ENCODE peak calls at places on chromosomes 11 and 22, in six cellular contexts. M is GM10248, F is HL-60, U is fibroblast of lung, E is glutamatergic neuron, Y is MCF 10A. A is an unnamed sample.

GRCh38 chr11:80495116-80495515 is 1054.3 kb upstream of the TENM4 start:
- DNase-seq in Y (peak), U (no peak), E (no peak), F (no peak), M (no peak), A (no peak)

GRCh38 chr22:24805790-24806662 is at the start of gene SGSM1:
- DNase-seq in Y (peak), M (peak), F (peak), E (peak), U (peak), A (no peak)

GRCh38 chr22:38718414-38718813 is 12.7 kb downstream of the GTPBP1 start:
- DNase-seq in E (peak), U (peak), F (no peak), M (no peak), Y (peak), A (peak)

GRCh38 chr22:50112151-50113118 is 22.6 kb downstream of the MOV10L1 start:
- DNase-seq in E (no peak), M (no peak), Y (no peak), U (peak), F (peak), A (no peak)

GRCh38 chr11:117205211-117205818 is 6.1 kb downstream of the TAGLN start:
- DNase-seq in M (no peak), Y (no peak), F (no peak), U (no peak), E (no peak), A (no peak)

GRCh38 chr11:66745356-66746235 is 16.6 kb upstream of the SPTBN2 start:
- DNase-seq in E (no peak), M (peak), F (no peak), U (no peak), Y (peak), A (no peak)

GRCh38 chr11:35270342-35270741 is 131.4 kb downstream of the CD44 start:
- DNase-seq in E (no peak), F (no peak), U (peak), Y (no peak), M (no peak), A (no peak)

GRCh38 chr11:121416909-121417567 is 35.1 kb upstream of the SORL1 start:
- DNase-seq in F (peak), U (peak), M (peak), E (no peak), Y (peak), A (peak)

GRCh38 chr11:9717040-9717357 is 53.1 kb downstream of the SWAP70 start:
- DNase-seq in Y (no peak), F (no peak), M (no peak), E (no peak), U (no peak), A (no peak)

GRCh38 chr11:10490398-10491232 is 35.6 kb downstream of the AMPD3 start:
- DNase-seq in U (peak), M (no peak), E (no peak), F (no peak), Y (peak), A (peak)

GRCh38 chr11:93984205-93984586 is 37.0 kb upstream of the HEPHL1 start:
- DNase-seq in M (no peak), E (no peak), Y (no peak), U (no peak), F (no peak), A (peak)

GRCh38 chr11:133787379-133788103 is 57.8 kb downstream of the SPATA19 start:
- DNase-seq in Y (no peak), M (no peak), F (no peak), U (no peak), E (peak), A (no peak)

GRCh38 chr11:65410936-65411680 is 11.5 kb upstream of the NEAT1 start:
- DNase-seq in Y (no peak), F (no peak), U (no peak), M (no peak), E (no peak), A (no peak)

GRCh38 chr11:48066881-48067800 is 86.8 kb downstream of the PTPRJ start:
- DNase-seq in E (no peak), Y (no peak), F (peak), U (no peak), M (no peak), A (no peak)

GRCh38 chr11:17526931-17527660 is 17.1 kb downstream of the USH1C start:
- DNase-seq in U (no peak), Y (no peak), E (no peak), F (no peak), M (no peak), A (no peak)

GRCh38 chr11:119990306-119991021 is 147.4 kb downstream of the TRIM29 start:
- DNase-seq in M (no peak), F (no peak), E (no peak), Y (no peak), U (peak), A (no peak)

GRCh38 chr22:25232301-25232700 is 12.9 kb downstream of the CRYBB2 start:
- DNase-seq in U (peak), E (no peak), Y (no peak), F (no peak), M (no peak), A (no peak)

DNA sequence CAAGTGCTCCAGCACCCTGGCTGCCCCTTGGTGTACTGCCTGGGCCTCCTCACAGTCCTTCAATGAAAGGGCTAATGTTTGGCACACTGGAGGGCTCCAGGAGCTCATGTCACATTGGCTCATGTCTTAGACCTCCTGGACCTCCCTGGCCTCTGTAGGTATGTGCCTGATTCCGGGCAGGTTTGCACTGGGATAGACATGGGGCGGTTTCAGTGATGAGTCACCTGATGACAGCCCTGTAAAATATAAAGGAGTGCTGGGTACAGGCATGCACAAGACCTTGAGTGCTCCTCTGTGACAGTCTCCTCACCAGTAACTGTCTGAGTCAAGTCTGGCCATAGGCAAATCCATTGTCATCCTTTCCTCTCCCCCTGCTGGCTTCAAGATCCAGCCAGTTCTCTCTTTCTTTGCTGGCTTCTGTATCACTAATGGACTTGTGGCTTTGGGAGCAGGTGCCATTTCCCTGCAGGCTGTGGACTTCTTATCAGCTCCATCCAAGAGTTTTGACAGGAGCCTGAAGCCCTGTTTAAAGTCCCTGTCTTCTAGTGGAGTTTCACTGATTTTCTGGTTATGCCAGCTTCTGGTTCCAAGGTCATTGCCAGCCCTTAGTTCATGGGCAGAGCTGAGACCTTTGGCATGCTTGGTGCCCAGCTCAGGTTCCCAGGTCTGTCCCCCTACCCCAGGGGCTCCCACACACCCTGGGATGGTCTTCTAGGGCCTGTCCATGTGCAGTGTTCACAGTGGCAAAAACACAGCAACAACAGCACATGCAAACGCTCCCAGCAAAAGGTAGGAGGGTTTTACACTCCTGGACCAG is 22.7 kb upstream of the P2RY2 start:
- DNase-seq in U (no peak), Y (peak), E (peak), F (no peak), M (peak), A (no peak)
- TF ChIP-seq CTCF in U (no peak), Y (no peak), E (no peak), F (no peak), M (no peak), A (no peak)

GRCh38 chr22:32828150-32828549 is 26.6 kb downstream of the TIMP3 start:
- DNase-seq in U (no peak), Y (no peak), M (no peak), F (no peak), E (no peak), A (no peak)
- TF ChIP-seq CTCF in U (peak), Y (no peak), M (no peak), F (no peak), E (no peak), A (peak)

DNA sequence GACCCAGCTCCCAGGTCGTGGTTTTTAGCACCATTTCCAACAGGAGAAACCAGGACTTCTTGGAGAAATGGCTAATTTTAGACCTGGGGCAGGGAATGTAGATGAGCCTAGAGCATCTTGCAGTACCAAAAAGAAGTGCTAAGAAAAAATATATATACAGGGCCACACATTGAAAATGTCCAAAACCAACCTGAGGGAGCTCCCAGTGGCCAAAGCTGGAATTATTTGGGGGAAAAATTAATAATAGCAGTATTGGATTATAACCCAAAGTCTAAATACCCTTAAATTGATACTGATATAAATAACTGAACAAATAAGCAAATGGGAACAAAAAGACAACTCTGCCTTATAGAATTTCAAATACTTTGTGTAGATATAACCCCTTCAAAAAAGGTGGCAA is 108.0 kb downstream of the PARVA start:
- DNase-seq in M (no peak), F (no peak), U (peak), E (no peak), Y (peak), A (no peak)
- TF ChIP-seq CTCF in M (no peak), F (peak), U (peak), E (peak), Y (peak), A (peak)

GRCh38 chr22:28802595-28803087 is 2.3 kb upstream of the XBP1 start:
- DNase-seq in Y (no peak), F (no peak), E (no peak), M (no peak), U (no peak), A (no peak)
- TF ChIP-seq CTCF in Y (no peak), F (no peak), E (no peak), M (no peak), U (no peak), A (no peak)

GRCh38 chr22:36768141-36768540 is 7.8 kb downstream of the IFT27 start:
- DNase-seq in U (no peak), M (no peak), Y (no peak), F (no peak), E (no peak), A (no peak)
- TF ChIP-seq CTCF in U (no peak), M (no peak), Y (no peak), F (no peak), E (no peak), A (no peak)

GRCh38 chr11:113001709-113002108 is 40.5 kb downstream of the NCAM1 start:
- DNase-seq in M (no peak), Y (no peak), E (no peak), U (no peak), F (no peak), A (no peak)
- TF ChIP-seq CTCF in M (no peak), Y (no peak), E (no peak), U (no peak), F (no peak), A (no peak)

GRCh38 chr11:96309643-96310017 is 33.4 kb downstream of the MAML2 start:
- DNase-seq in M (no peak), Y (no peak), E (no peak), F (no peak), U (no peak), A (no peak)

GRCh38 chr11:96307748-96308133 is 35.3 kb downstream of the MAML2 start:
- DNase-seq in U (peak), M (no peak), E (no peak), F (no peak), Y (peak), A (peak)

GRCh38 chr11:96310236-96310635 is 32.8 kb downstream of the MAML2 start:
- DNase-seq in Y (no peak), E (no peak), M (no peak), F (no peak), U (no peak), A (no peak)

GRCh38 chr11:96306933-96307747 is 35.9 kb downstream of the MAML2 start:
- DNase-seq in M (no peak), Y (peak), U (peak), F (no peak), E (no peak), A (peak)

GRCh38 chr11:96309001-96309642 is 33.9 kb downstream of the MAML2 start:
- DNase-seq in Y (peak), U (no peak), M (no peak), E (no peak), F (no peak), A (no peak)
- TF ChIP-seq CTCF in Y (no peak), U (no peak), M (no peak), E (no peak), F (no peak), A (no peak)

GRCh38 chr11:38416141-38416540 is 1818.1 kb upstream of the RAG2 start:
- DNase-seq in Y (no peak), U (peak), M (no peak), E (no peak), F (no peak), A (no peak)

GRCh38 chr11:38411149-38411548 is 1813.1 kb upstream of the RAG2 start:
- DNase-seq in E (peak), Y (no peak), M (no peak), F (no peak), U (no peak), A (no peak)
- TF ChIP-seq CTCF in E (peak), Y (no peak), M (no peak), F (no peak), U (no peak), A (no peak)

DNA sequence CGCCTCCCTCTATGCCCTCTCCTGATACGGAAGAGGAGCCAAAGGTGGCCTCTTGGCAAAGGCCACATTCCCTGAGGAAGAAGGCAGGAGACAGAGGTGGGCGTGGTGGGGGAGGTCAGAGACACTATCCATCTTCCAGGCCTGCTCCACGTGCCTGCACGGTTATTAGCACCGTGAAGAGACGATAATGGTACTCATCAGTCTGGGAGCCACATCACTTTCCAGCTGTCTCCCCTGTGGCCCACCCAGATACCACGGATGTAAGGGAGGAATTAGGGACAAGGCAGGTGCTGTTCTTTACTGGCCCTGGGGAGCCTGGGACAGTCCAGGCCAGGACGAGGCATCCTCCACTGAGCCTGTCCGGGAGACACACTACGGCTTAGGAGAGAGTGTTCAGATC is 354.2 kb downstream of the MN1 start:
- DNase-seq in M (no peak), U (no peak), F (no peak), E (no peak), Y (no peak), A (no peak)
- TF ChIP-seq CTCF in M (no peak), U (no peak), F (no peak), E (no peak), Y (no peak), A (no peak)

GRCh38 chr22:18090286-18090685 is 12.5 kb downstream of the PEX26 start:
- DNase-seq in E (no peak), M (no peak), U (no peak), Y (no peak), F (no peak), A (no peak)

GRCh38 chr22:18091478-18091877 is 13.7 kb downstream of the PEX26 start:
- DNase-seq in M (no peak), E (no peak), U (no peak), F (no peak), Y (no peak), A (no peak)

GRCh38 chr22:18088825-18089568 is 11.2 kb downstream of the PEX26 start:
- DNase-seq in M (peak), U (no peak), F (no peak), Y (no peak), E (no peak), A (no peak)

GRCh38 chr22:18093661-18094060 is 15.9 kb downstream of the PEX26 start:
- DNase-seq in U (no peak), M (no peak), E (no peak), Y (no peak), F (no peak), A (no peak)

DNA sequence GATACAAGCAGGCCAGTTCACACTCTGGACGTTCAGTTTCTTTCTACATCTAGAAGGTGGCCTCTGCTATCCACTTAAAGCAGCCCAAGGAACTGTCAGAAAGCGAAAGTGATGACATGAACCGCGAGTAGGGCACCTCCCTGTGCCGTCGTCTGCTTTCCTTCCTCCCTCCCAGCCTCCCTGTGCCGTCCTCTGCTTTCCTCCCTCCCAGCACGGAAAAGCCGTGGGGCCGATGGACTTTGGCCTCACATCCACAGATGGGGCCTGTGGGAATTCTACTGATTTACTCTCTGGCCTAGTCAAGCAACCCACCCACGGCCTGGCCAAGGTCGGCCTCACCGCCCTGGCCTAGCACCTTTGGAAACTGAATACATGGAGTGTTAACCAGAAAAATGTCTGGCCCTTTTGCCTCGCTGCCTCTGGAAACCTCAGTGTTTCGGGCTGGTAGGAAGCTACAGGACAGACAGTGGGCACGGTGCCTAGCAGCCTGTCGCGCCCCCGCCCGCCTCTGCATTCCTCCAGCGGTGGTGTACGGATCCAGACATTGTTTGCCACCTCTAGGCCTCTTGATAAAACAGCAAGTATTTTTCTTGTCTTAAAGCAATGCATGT is 14.2 kb downstream of the PEX26 start:
- DNase-seq in F (no peak), U (peak), M (no peak), E (no peak), Y (peak), A (no peak)
- TF ChIP-seq CTCF in F (no peak), U (peak), M (no peak), E (no peak), Y (no peak), A (no peak)

A was measured in AG09319.